ENCODE peak calls at places on chromosomes 6 and 20, in seven cellular contexts. Q, R, B, G, T, E and C are unnamed samples.

GRCh38 chr20:32986331-32986966 is 17.8 kb downstream of the SUN5 start:
- DNase-seq in B (no peak), E (no peak), Q (no peak), G (no peak), R (no peak), T (no peak), C (no peak)

GRCh38 chr20:34987288-34988175 is 31.9 kb downstream of the MYH7B start:
- DNase-seq in B (no peak), G (no peak), T (no peak), R (no peak), E (no peak), Q (no peak), C (no peak)

GRCh38 chr20:57409672-57410397 is 18.6 kb downstream of the RBM38 start:
- DNase-seq in E (no peak), Q (no peak), B (no peak), G (no peak), R (no peak), T (peak; percentile 92), C (no peak)

GRCh38 chr6:146670161-146670560 is 71.4 kb downstream of the ADGB start:
- DNase-seq in R (no peak), Q (no peak), E (no peak), T (no peak), G (no peak), B (no peak), C (no peak)

GRCh38 chr6:21750479-21751018 is 157.0 kb downstream of the SOX4 start:
- DNase-seq in E (no peak), Q (no peak), T (no peak), B (no peak), G (no peak), R (no peak), C (no peak)

GRCh38 chr20:62651285-62652021 is 9.2 kb downstream of the SLCO4A1 start:
- DNase-seq in Q (peak; percentile 84), E (no peak), R (peak; percentile 68), B (peak; percentile 43), T (peak; percentile 54), G (peak; percentile 96), C (peak; percentile 36)

GRCh38 chr6:159679091-159680077 is 13.7 kb downstream of the SOD2 start:
- DNase-seq in T (no peak), G (no peak), B (no peak), E (no peak), Q (no peak), R (no peak), C (no peak)

GRCh38 chr6:36387440-36388303 is at the start of gene ETV7:
- DNase-seq in R (peak; percentile 67), E (peak; percentile 35), Q (peak; percentile 52), T (peak; percentile 16), B (no peak), G (peak; percentile 31), C (peak; percentile 53)

GRCh38 chr6:121858976-121859375 is 423.5 kb downstream of the GJA1 start:
- DNase-seq in B (no peak), R (no peak), T (no peak), G (no peak), E (no peak), Q (no peak), C (no peak)

GRCh38 chr20:63059684-63060056 is 52.9 kb upstream of the BHLHE23 start:
- DNase-seq in G (no peak), Q (peak; percentile 27), E (no peak), T (no peak), B (no peak), R (no peak), C (no peak)

GRCh38 chr20:54624701-54625472 is 149.5 kb downstream of the DOK5 start:
- DNase-seq in G (no peak), E (no peak), Q (no peak), T (no peak), R (no peak), B (peak; percentile 43), C (no peak)

GRCh38 chr20:45952861-45953260 is 18.4 kb downstream of the PCIF1 start:
- DNase-seq in R (no peak), E (no peak), G (no peak), Q (no peak), B (no peak), T (no peak), C (no peak)

GRCh38 chr6:135853227-135853626 is 1.7 kb downstream of the PDE7B start:
- DNase-seq in G (no peak), Q (no peak), B (no peak), E (no peak), R (no peak), T (no peak), C (no peak)

GRCh38 chr6:100726741-100727140 is 154.4 kb downstream of the ASCC3 start:
- DNase-seq in T (no peak), R (no peak), B (no peak), Q (no peak), G (no peak), E (no peak), C (no peak)

GRCh38 chr6:163408352-163408991 is 6.0 kb upstream of the QKI start:
- DNase-seq in R (no peak), T (no peak), G (no peak), Q (no peak), E (no peak), B (no peak), C (no peak)

GRCh38 chr6:85405175-85405852 is 44.6 kb upstream of the NT5E start:
- DNase-seq in E (peak; percentile 13), B (no peak), T (no peak), G (no peak), R (peak; percentile 66), Q (no peak), C (no peak)

GRCh38 chr6:85402071-85402470 is 47.8 kb upstream of the NT5E start:
- DNase-seq in B (no peak), Q (no peak), E (no peak), T (no peak), R (no peak), G (no peak), C (no peak)

GRCh38 chr6:85402922-85403321 is 47.0 kb upstream of the NT5E start:
- DNase-seq in T (no peak), B (no peak), Q (no peak), R (no peak), G (no peak), E (peak; percentile 79), C (peak; percentile 50)

GRCh38 chr6:85404497-85405174 is 45.2 kb upstream of the NT5E start:
- DNase-seq in E (peak; percentile 94), G (no peak), Q (no peak), B (no peak), R (peak; percentile 77), T (no peak), C (peak; percentile 91)

DNA sequence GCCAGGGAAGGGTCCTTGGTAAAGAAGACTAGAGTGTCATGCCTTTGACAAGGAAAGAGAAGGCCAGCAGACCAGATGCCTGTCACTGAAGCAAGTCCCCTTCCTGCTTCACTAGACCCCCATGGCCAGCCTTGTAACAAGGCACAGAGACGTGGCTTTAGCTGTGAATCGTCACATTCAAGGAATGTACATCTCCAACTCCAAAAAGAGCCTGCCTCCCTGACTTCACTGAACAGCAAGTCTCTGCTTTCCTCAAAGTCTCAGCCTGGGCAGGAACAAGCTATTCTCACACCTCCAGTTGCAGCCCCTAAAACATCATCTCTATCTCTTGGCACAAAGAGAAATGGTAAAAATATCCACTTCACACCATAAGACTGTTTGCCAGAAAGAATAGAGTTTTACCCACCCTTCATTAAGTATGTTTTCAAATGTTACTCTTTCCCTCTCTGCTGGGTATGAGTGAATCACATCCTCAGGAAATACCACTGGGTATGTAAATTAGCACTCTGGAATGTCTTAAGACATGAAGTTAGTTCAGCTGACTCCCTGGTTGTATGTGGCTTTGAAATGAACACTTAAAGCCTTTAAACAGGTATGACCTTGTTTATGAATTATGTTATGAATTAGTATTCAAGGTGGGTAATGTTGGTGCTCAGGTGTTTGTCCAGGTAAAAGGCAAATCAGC is 46.4 kb upstream of the NT5E start:
- DNase-seq in B (no peak), T (no peak), R (no peak), Q (no peak), G (peak; percentile 14), E (peak; percentile 81), C (peak; percentile 87)
- H3K27ac ChIP-seq in B (no peak overlapping the region), T (no peak overlapping the region), R (peak overlapping the region; percentile 78), Q (no peak overlapping the region), G (no peak overlapping the region), E (peak overlapping the region; percentile 96), C (peak overlapping the region; percentile 95)

GRCh38 chr6:154478691-154479090 is 31.8 kb downstream of the CNKSR3 start:
- DNase-seq in G (no peak), R (no peak), Q (no peak), B (no peak), T (no peak), E (no peak), C (no peak)
- H3K27ac ChIP-seq in G (no peak overlapping the region), R (no peak overlapping the region), Q (no peak overlapping the region), B (no peak overlapping the region), T (peak overlapping the region; percentile 39), E (no peak overlapping the region), C (no peak overlapping the region)

GRCh38 chr6:79375635-79376425 is 141.3 kb upstream of the HMGN3 start:
- DNase-seq in E (no peak), G (no peak), B (no peak), Q (no peak), R (no peak), T (no peak), C (no peak)

GRCh38 chr6:79373246-79373645 is 138.8 kb upstream of the HMGN3 start:
- DNase-seq in E (no peak), G (no peak), B (no peak), Q (no peak), R (no peak), T (no peak), C (no peak)

GRCh38 chr6:79374308-79374707 is 139.8 kb upstream of the HMGN3 start:
- DNase-seq in G (no peak), E (no peak), B (no peak), R (no peak), T (no peak), Q (no peak), C (no peak)

GRCh38 chr6:79372757-79373156 is 138.3 kb upstream of the HMGN3 start:
- DNase-seq in G (no peak), Q (no peak), R (no peak), B (no peak), E (no peak), T (no peak), C (no peak)

GRCh38 chr6:79373880-79374279 is 139.4 kb upstream of the HMGN3 start:
- DNase-seq in R (no peak), E (peak; percentile 7), B (no peak), T (no peak), Q (no peak), G (no peak), C (no peak)
- H3K27ac ChIP-seq in R (no peak overlapping the region), E (no peak overlapping the region), B (no peak overlapping the region), T (no peak overlapping the region), Q (no peak overlapping the region), G (no peak overlapping the region), C (no peak overlapping the region)

GRCh38 chr20:11850901-11851300 is 66.8 kb upstream of the BTBD3 start:
- DNase-seq in E (peak; percentile 90), B (no peak), T (no peak), Q (no peak), R (no peak), G (no peak), C (peak; percentile 91)

GRCh38 chr20:11852801-11853200 is 64.9 kb upstream of the BTBD3 start:
- DNase-seq in E (peak; percentile 62), G (no peak), R (no peak), Q (no peak), T (no peak), B (no peak), C (peak; percentile 63)

GRCh38 chr20:11852189-11852588 is 65.5 kb upstream of the BTBD3 start:
- DNase-seq in Q (no peak), R (no peak), T (no peak), G (no peak), E (peak; percentile 4), B (no peak), C (no peak)

GRCh38 chr20:11849976-11850670 is 67.6 kb upstream of the BTBD3 start:
- DNase-seq in Q (no peak), R (no peak), T (no peak), G (no peak), E (peak; percentile 93), B (no peak), C (peak; percentile 83)

GRCh38 chr20:11851646-11852045 is 66.0 kb upstream of the BTBD3 start:
- DNase-seq in E (peak; percentile 67), B (no peak), Q (no peak), G (no peak), T (no peak), R (no peak), C (peak; percentile 46)
- H3K27ac ChIP-seq in E (peak overlapping the region; percentile 89), B (no peak overlapping the region), Q (no peak overlapping the region), G (no peak overlapping the region), T (no peak overlapping the region), R (no peak overlapping the region), C (peak overlapping the region; percentile 50)